ENCODE peak calls at places on chromosomes 2 and 18, in nine cellular contexts. I, P, N, X, H, B, S, K and R are unnamed samples.

GRCh38 chr18:3058328-3059191 is 45.6 kb upstream of the LPIN2 start:
- DNase-seq in I (no peak), P (no peak), N (no peak), X (peak; percentile 39), H (no peak), B (no peak), S (no peak), K (no peak), R (no peak)

GRCh38 chr2:130767408-130767775 is 12.1 kb downstream of the AMER3 start:
- DNase-seq in I (no peak), P (no peak), N (no peak), X (no peak), H (no peak), B (peak; percentile 31), S (no peak), K (no peak), R (no peak)

GRCh38 chr2:47917562-47917961 is 11.3 kb upstream of the FBXO11 start:
- DNase-seq in I (no peak), P (no peak), N (no peak), X (no peak), H (no peak), B (no peak), S (no peak), K (no peak), R (no peak)

GRCh38 chr2:26245231-26245732 is 543 bp downstream of the HADHB start:
- DNase-seq in I (no peak), P (no peak), N (peak; percentile 65), X (peak; percentile 49), H (peak; percentile 63), B (peak; percentile 87), S (peak; percentile 28), K (peak; percentile 27), R (peak; percentile 21)

GRCh38 chr2:126714191-126714965 is 58.4 kb downstream of the GYPC start:
- DNase-seq in I (peak; percentile 9), P (no peak), N (no peak), X (no peak), H (no peak), B (no peak), S (no peak), K (no peak), R (no peak)

GRCh38 chr2:83565231-83566025 is 893.7 kb downstream of the SUCLG1 start:
- DNase-seq in I (no peak), P (no peak), N (no peak), X (no peak), H (no peak), B (no peak), S (no peak), K (no peak), R (no peak)

GRCh38 chr2:235709969-235710879 is 216.4 kb downstream of the AGAP1 start:
- DNase-seq in I (no peak), P (peak; percentile 64), N (no peak), X (no peak), H (no peak), B (no peak), S (no peak), K (no peak), R (no peak)

GRCh38 chr2:135650721-135651120 is 90.9 kb upstream of the UBXN4 start:
- DNase-seq in I (no peak), P (no peak), N (no peak), X (no peak), H (no peak), B (no peak), S (no peak), K (no peak), R (no peak)

GRCh38 chr2:190722825-190723224 is 73.9 kb downstream of the NAB1 start:
- DNase-seq in I (no peak), P (no peak), N (peak; percentile 46), X (no peak), H (no peak), B (no peak), S (no peak), K (no peak), R (no peak)

GRCh38 chr2:11904029-11904428 is 157.6 kb downstream of the LPIN1 start:
- DNase-seq in I (no peak), P (no peak), N (no peak), X (no peak), H (no peak), B (peak; percentile 83), S (no peak), K (no peak), R (no peak)

GRCh38 chr2:41782306-41783158 is 265.3 kb upstream of the PKDCC start:
- DNase-seq in I (peak; percentile 25), P (peak; percentile 13), N (peak; percentile 30), X (peak; percentile 41), H (peak; percentile 24), B (no peak), S (peak; percentile 30), K (no peak), R (peak; percentile 39)

GRCh38 chr2:230758566-230759480 is 46.2 kb downstream of the CAB39 start:
- DNase-seq in I (no peak), P (no peak), N (no peak), X (peak; percentile 91), H (no peak), B (no peak), S (peak; percentile 94), K (no peak), R (no peak)

GRCh38 chr2:227214622-227215041 is 50.2 kb downstream of the COL4A3 start:
- DNase-seq in I (no peak), P (no peak), N (no peak), X (peak; percentile 73), H (no peak), B (no peak), S (no peak), K (no peak), R (no peak)

GRCh38 chr2:42909966-42910365 is 117.6 kb upstream of the HAAO start:
- DNase-seq in I (no peak), P (no peak), N (no peak), X (no peak), H (no peak), B (no peak), S (no peak), K (no peak), R (no peak)

GRCh38 chr2:186440506-186440905 is 45.6 kb upstream of the ZC3H15 start:
- DNase-seq in I (no peak), P (no peak), N (no peak), X (no peak), H (no peak), B (no peak), S (no peak), K (no peak), R (no peak)

GRCh38 chr2:240438810-240439697 is 3.6 kb downstream of the GPC1 start:
- DNase-seq in I (no peak), P (no peak), N (no peak), X (no peak), H (no peak), B (peak; percentile 73), S (no peak), K (peak; percentile 49), R (no peak)

GRCh38 chr2:85642725-85643124 is 25.3 kb downstream of the SFTPB start:
- DNase-seq in I (no peak), P (no peak), N (peak; percentile 31), X (no peak), H (no peak), B (no peak), S (no peak), K (no peak), R (no peak)

GRCh38 chr2:179443175-179443574 is 178.5 kb upstream of the SESTD1 start:
- DNase-seq in I (no peak), P (no peak), N (no peak), X (no peak), H (no peak), B (peak; percentile 69), S (no peak), K (peak; percentile 52), R (no peak)

GRCh38 chr2:218289639-218290315 is 2.5 kb downstream of the TMBIM1 start:
- DNase-seq in I (no peak), P (no peak), N (no peak), X (peak; percentile 69), H (peak; percentile 60), B (no peak), S (peak; percentile 36), K (no peak), R (no peak)

GRCh38 chr18:63464434-63464833 is 12.3 kb upstream of the SERPINB5 start:
- DNase-seq in I (no peak), P (no peak), N (no peak), X (no peak), H (no peak), B (no peak), S (no peak), K (no peak), R (no peak)

GRCh38 chr18:63511285-63511684 is 30.9 kb upstream of the SERPINB12 start:
- DNase-seq in I (peak; percentile 13), P (no peak), N (no peak), X (peak; percentile 61), H (no peak), B (no peak), S (peak; percentile 63), K (no peak), R (no peak)

GRCh38 chr2:85684806-85685205 is 9.4 kb upstream of the GNLY start:
- DNase-seq in I (no peak), P (no peak), N (no peak), X (no peak), H (no peak), B (no peak), S (no peak), K (no peak), R (no peak)

GRCh38 chr2:240719676-240720545 is 28.2 kb downstream of the AQP12A start:
- DNase-seq in I (no peak), P (no peak), N (no peak), X (no peak), H (no peak), B (no peak), S (no peak), K (no peak), R (no peak)

GRCh38 chr2:187329586-187329985 is 118.5 kb downstream of the CALCRL start:
- DNase-seq in I (no peak), P (no peak), N (no peak), X (no peak), H (no peak), B (no peak), S (no peak), K (no peak), R (no peak)

GRCh38 chr18:23209031-23209430 is 73.7 kb downstream of the CABLES1 start:
- DNase-seq in I (no peak), P (no peak), N (peak; percentile 51), X (peak; percentile 74), H (no peak), B (no peak), S (peak; percentile 61), K (no peak), R (no peak)

GRCh38 chr2:64322433-64322832 is 131.5 kb upstream of the LGALSL start:
- DNase-seq in I (no peak), P (no peak), N (no peak), X (no peak), H (no peak), B (no peak), S (no peak), K (no peak), R (no peak)

GRCh38 chr2:132916219-132916618 is 246.2 kb upstream of the LYPD1 start:
- DNase-seq in I (no peak), P (no peak), N (no peak), X (no peak), H (no peak), B (no peak), S (no peak), K (no peak), R (no peak)

GRCh38 chr2:63962186-63962585 is 57.0 kb downstream of the VPS54 start:
- DNase-seq in I (no peak), P (no peak), N (no peak), X (no peak), H (no peak), B (no peak), S (no peak), K (no peak), R (no peak)

GRCh38 chr2:172021955-172022354 is 22.2 kb downstream of the METAP1D start:
- DNase-seq in I (no peak), P (no peak), N (no peak), X (no peak), H (no peak), B (no peak), S (peak; percentile 37), K (no peak), R (peak; percentile 63)

GRCh38 chr2:226970362-226970761 is 134.5 kb downstream of the RHBDD1 start:
- DNase-seq in I (no peak), P (no peak), N (no peak), X (no peak), H (no peak), B (no peak), S (no peak), K (no peak), R (no peak)

GRCh38 chr2:42385225-42385624 is 24.2 kb upstream of the COX7A2L start:
- DNase-seq in I (no peak), P (no peak), N (no peak), X (no peak), H (peak; percentile 56), B (no peak), S (peak; percentile 5), K (no peak), R (no peak)